ENCODE peak calls at places on chromosomes 16 and 17, in seven cellular contexts. One of them, this sample, is unnamed.

GRCh38 chr16:67551091-67551490 is 11.2 kb upstream of the CTCF start:
- DNase-seq in lower lobe of right lung: no peak
- DNase-seq in globus pallidus: no peak
- DNase-seq in smooth muscle cell of the brain vasculature: no peak
- DNase-seq in esophagus squamous epithelium: no peak
- DNase-seq in skeletal muscle cell: no peak
- DNase-seq in GM04503: no peak
- DNase-seq in this sample: no peak

GRCh38 chr17:36608794-36609497 is 7.6 kb downstream of the MRM1 start:
- DNase-seq in lower lobe of right lung: peak; percentile 50
- DNase-seq in globus pallidus: no peak
- DNase-seq in smooth muscle cell of the brain vasculature: no peak
- DNase-seq in esophagus squamous epithelium: no peak
- DNase-seq in skeletal muscle cell: no peak
- DNase-seq in GM04503: no peak
- DNase-seq in this sample: no peak

GRCh38 chr16:28053461-28053860 is 10.1 kb downstream of the GSG1L start:
- DNase-seq in lower lobe of right lung: no peak
- DNase-seq in globus pallidus: no peak
- DNase-seq in smooth muscle cell of the brain vasculature: no peak
- DNase-seq in esophagus squamous epithelium: no peak
- DNase-seq in skeletal muscle cell: no peak
- DNase-seq in GM04503: no peak
- DNase-seq in this sample: no peak

GRCh38 chr17:42194133-42194899 is at the start of gene GHDC:
- DNase-seq in lower lobe of right lung: peak; percentile 88
- DNase-seq in globus pallidus: peak; percentile 90
- DNase-seq in smooth muscle cell of the brain vasculature: peak; percentile 32
- DNase-seq in esophagus squamous epithelium: no peak
- DNase-seq in skeletal muscle cell: no peak
- DNase-seq in GM04503: peak; percentile 30
- DNase-seq in this sample: no peak

GRCh38 chr17:81512560-81512983 is at the start of gene ACTG1:
- DNase-seq in lower lobe of right lung: peak; percentile 95
- DNase-seq in globus pallidus: peak; percentile 91
- DNase-seq in smooth muscle cell of the brain vasculature: peak; percentile 89
- DNase-seq in esophagus squamous epithelium: peak; percentile 73
- DNase-seq in skeletal muscle cell: peak; percentile 75
- DNase-seq in GM04503: peak; percentile 67
- DNase-seq in this sample: peak; percentile 57

GRCh38 chr16:31451681-31452351 is 7.5 kb upstream of the ARMC5 start:
- DNase-seq in lower lobe of right lung: no peak
- DNase-seq in globus pallidus: peak; percentile 45
- DNase-seq in smooth muscle cell of the brain vasculature: no peak
- DNase-seq in esophagus squamous epithelium: no peak
- DNase-seq in skeletal muscle cell: no peak
- DNase-seq in GM04503: no peak
- DNase-seq in this sample: no peak

GRCh38 chr16:23823475-23824407 is 12.0 kb upstream of the PRKCB start:
- DNase-seq in lower lobe of right lung: no peak
- DNase-seq in globus pallidus: no peak
- DNase-seq in smooth muscle cell of the brain vasculature: no peak
- DNase-seq in esophagus squamous epithelium: no peak
- DNase-seq in skeletal muscle cell: no peak
- DNase-seq in GM04503: no peak
- DNase-seq in this sample: no peak

GRCh38 chr16:81437860-81438259 is 6.7 kb upstream of the CMIP start:
- DNase-seq in lower lobe of right lung: no peak
- DNase-seq in globus pallidus: no peak
- DNase-seq in smooth muscle cell of the brain vasculature: no peak
- DNase-seq in esophagus squamous epithelium: no peak
- DNase-seq in skeletal muscle cell: no peak
- DNase-seq in GM04503: no peak
- DNase-seq in this sample: no peak

GRCh38 chr16:67190448-67191399 is 788 bp upstream of the EXOC3L1 start:
- DNase-seq in lower lobe of right lung: no peak
- DNase-seq in globus pallidus: no peak
- DNase-seq in smooth muscle cell of the brain vasculature: no peak
- DNase-seq in esophagus squamous epithelium: no peak
- DNase-seq in skeletal muscle cell: no peak
- DNase-seq in GM04503: no peak
- DNase-seq in this sample: no peak

GRCh38 chr17:6147054-6147453 is 76.9 kb downstream of the WSCD1 start:
- DNase-seq in lower lobe of right lung: no peak
- DNase-seq in globus pallidus: no peak
- DNase-seq in smooth muscle cell of the brain vasculature: no peak
- DNase-seq in esophagus squamous epithelium: no peak
- DNase-seq in skeletal muscle cell: no peak
- DNase-seq in GM04503: no peak
- DNase-seq in this sample: no peak

GRCh38 chr17:1720856-1721386 is 3.6 kb upstream of the WDR81 start:
- DNase-seq in lower lobe of right lung: peak; percentile 71
- DNase-seq in globus pallidus: no peak
- DNase-seq in smooth muscle cell of the brain vasculature: no peak
- DNase-seq in esophagus squamous epithelium: no peak
- DNase-seq in skeletal muscle cell: no peak
- DNase-seq in GM04503: no peak
- DNase-seq in this sample: no peak

GRCh38 chr17:69597898-69598692 is 183.6 kb downstream of the MAP2K6 start:
- DNase-seq in lower lobe of right lung: no peak
- DNase-seq in globus pallidus: no peak
- DNase-seq in smooth muscle cell of the brain vasculature: no peak
- DNase-seq in esophagus squamous epithelium: no peak
- DNase-seq in skeletal muscle cell: no peak
- DNase-seq in GM04503: no peak
- DNase-seq in this sample: no peak

GRCh38 chr17:38465420-38466345 is 37.4 kb downstream of the ARHGAP23 start:
- DNase-seq in lower lobe of right lung: peak; percentile 64
- DNase-seq in globus pallidus: no peak
- DNase-seq in smooth muscle cell of the brain vasculature: no peak
- DNase-seq in esophagus squamous epithelium: no peak
- DNase-seq in skeletal muscle cell: no peak
- DNase-seq in GM04503: no peak
- DNase-seq in this sample: no peak

GRCh38 chr17:63535640-63536039 is 12.5 kb downstream of the KCNH6 start:
- DNase-seq in lower lobe of right lung: peak; percentile 46
- DNase-seq in globus pallidus: no peak
- DNase-seq in smooth muscle cell of the brain vasculature: no peak
- DNase-seq in esophagus squamous epithelium: no peak
- DNase-seq in skeletal muscle cell: no peak
- DNase-seq in GM04503: no peak
- DNase-seq in this sample: no peak

GRCh38 chr17:33288954-33289353 is 4.1 kb downstream of the ASIC2 start:
- DNase-seq in lower lobe of right lung: no peak
- DNase-seq in globus pallidus: no peak
- DNase-seq in smooth muscle cell of the brain vasculature: no peak
- DNase-seq in esophagus squamous epithelium: no peak
- DNase-seq in skeletal muscle cell: no peak
- DNase-seq in GM04503: no peak
- DNase-seq in this sample: no peak

GRCh38 chr17:43880420-43880991 is 26.8 kb downstream of the MPP2 start:
- DNase-seq in lower lobe of right lung: peak; percentile 64
- DNase-seq in globus pallidus: no peak
- DNase-seq in smooth muscle cell of the brain vasculature: no peak
- DNase-seq in esophagus squamous epithelium: no peak
- DNase-seq in skeletal muscle cell: no peak
- DNase-seq in GM04503: no peak
- DNase-seq in this sample: no peak

GRCh38 chr17:82349287-82349701 is 9.8 kb upstream of the TEX19 start:
- DNase-seq in lower lobe of right lung: no peak
- DNase-seq in globus pallidus: no peak
- DNase-seq in smooth muscle cell of the brain vasculature: no peak
- DNase-seq in esophagus squamous epithelium: no peak
- DNase-seq in skeletal muscle cell: no peak
- DNase-seq in GM04503: no peak
- DNase-seq in this sample: no peak

This sample was measured in NT2/D1.